ENCODE peak calls at places on chromosome 19, in six cellular contexts. K is ascending aorta, W is heart right ventricle, T is GM23338, D is cardiac muscle cell, P is fibroblast of lung. E is an unnamed sample.

GRCh38 chr19:55478364-55478763 is 1.9 kb downstream of the ZNF628 start:
- DNase-seq in K (no peak), W (no peak), T (no peak), D (no peak), P (no peak), E (no peak)

GRCh38 chr19:31676271-31677004 is 327.2 kb upstream of the TSHZ3 start:
- DNase-seq in K (no peak), W (no peak), T (peak; percentile 71), D (peak; percentile 10), P (peak; percentile 4), E (no peak)

GRCh38 chr19:47109541-47110375 is 3.8 kb downstream of the ZC3H4 start:
- DNase-seq in K (no peak), W (no peak), T (peak; percentile 52), D (no peak), P (peak; percentile 61), E (no peak)

GRCh38 chr19:3690551-3691371 is 9.5 kb downstream of the PIP5K1C start:
- DNase-seq in K (no peak), W (no peak), T (no peak), D (no peak), P (no peak), E (no peak)

GRCh38 chr19:1066748-1067340 is at the start of gene ARHGAP45:
- DNase-seq in K (no peak), W (no peak), T (peak; percentile 68), D (no peak), P (no peak), E (no peak)

GRCh38 chr19:17797397-17798201 is 2.7 kb downstream of the B3GNT3 start:
- DNase-seq in K (no peak), W (no peak), T (no peak), D (no peak), P (no peak), E (no peak)

GRCh38 chr19:56834564-56835375 is 5.8 kb downstream of the PEG3 start:
- DNase-seq in K (no peak), W (no peak), T (no peak), D (no peak), P (no peak), E (no peak)

GRCh38 chr19:55578031-55578760 is 2.5 kb downstream of the ZNF579 start:
- DNase-seq in K (no peak), W (no peak), T (no peak), D (no peak), P (no peak), E (no peak)

GRCh38 chr19:48487944-48488343 is 18.8 kb downstream of the CYTH2 start:
- DNase-seq in K (peak; percentile 92), W (peak; percentile 72), T (no peak), D (no peak), P (peak; percentile 65), E (peak; percentile 94)

GRCh38 chr19:7224205-7224833 is 69.9 kb downstream of the INSR start:
- DNase-seq in K (no peak), W (peak; percentile 49), T (no peak), D (no peak), P (peak; percentile 53), E (no peak)

GRCh38 chr19:27765397-27765796 is 1447.6 kb downstream of the UQCRFS1 start:
- DNase-seq in K (peak; percentile 50), W (no peak), T (no peak), D (no peak), P (no peak), E (no peak)

GRCh38 chr19:43789029-43789428 is 8.3 kb upstream of the KCNN4 start:
- DNase-seq in K (no peak), W (no peak), T (peak; percentile 80), D (peak; percentile 73), P (peak; percentile 58), E (no peak)

GRCh38 chr19:3790941-3791340 is 4.8 kb upstream of the MATK start:
- DNase-seq in K (no peak), W (no peak), T (no peak), D (no peak), P (no peak), E (no peak)

GRCh38 chr19:52725528-52725961 is 9.3 kb downstream of the ZNF611 start:
- DNase-seq in K (no peak), W (no peak), T (no peak), D (no peak), P (no peak), E (no peak)

GRCh38 chr19:48819366-48819816 is 8.6 kb upstream of the BCAT2 start:
- DNase-seq in K (peak; percentile 95), W (peak; percentile 79), T (no peak), D (no peak), P (peak; percentile 98), E (peak; percentile 90)

GRCh38 chr19:8192227-8192820 is 16.8 kb upstream of the CERS4 start:
- DNase-seq in K (no peak), W (no peak), T (peak; percentile 69), D (no peak), P (no peak), E (no peak)

GRCh38 chr19:53254451-53255341 is at the start of gene ZNF677:
- DNase-seq in K (peak; percentile 92), W (peak; percentile 94), T (peak; percentile 90), D (peak; percentile 91), P (peak; percentile 90), E (peak; percentile 91)

GRCh38 chr19:40365010-40365409 is 16.5 kb downstream of the PLD3 start:
- DNase-seq in K (no peak), W (no peak), T (no peak), D (no peak), P (no peak), E (no peak)

GRCh38 chr19:7969560-7969949 is 26.1 kb upstream of the TIMM44 start:
- DNase-seq in K (no peak), W (no peak), T (peak; percentile 87), D (no peak), P (no peak), E (no peak)

GRCh38 chr19:32017341-32017948 is 328.0 kb upstream of the ZNF507 start:
- DNase-seq in K (no peak), W (no peak), T (no peak), D (no peak), P (peak; percentile 80), E (no peak)

GRCh38 chr19:40721936-40722661 is 5.2 kb downstream of the ITPKC start:
- DNase-seq in K (no peak), W (no peak), T (no peak), D (no peak), P (no peak), E (no peak)

GRCh38 chr19:45152504-45153338 is 8.1 kb downstream of the NKPD1 start:
- DNase-seq in K (no peak), W (peak; percentile 42), T (peak; percentile 87), D (no peak), P (peak; percentile 50), E (peak; percentile 50)

GRCh38 chr19:38974599-38975213 is 836 bp downstream of the FBXO17 start:
- DNase-seq in K (no peak), W (no peak), T (no peak), D (no peak), P (no peak), E (no peak)
- H3K27ac ChIP-seq in K (peak overlapping the region; percentile 91), W (peak overlapping the region; percentile 81), T (peak overlapping the region; percentile 5), D (no peak overlapping the region), P (peak overlapping the region; percentile 75), E (peak overlapping the region; percentile 92)

GRCh38 chr19:6020972-6021805 is 43.2 kb upstream of the RANBP3 start:
- DNase-seq in K (no peak), W (no peak), T (no peak), D (no peak), P (no peak), E (no peak)

GRCh38 chr19:6023085-6023682 is 45.2 kb upstream of the RANBP3 start:
- DNase-seq in K (no peak), W (no peak), T (no peak), D (no peak), P (peak; percentile 33), E (no peak)

GRCh38 chr19:6020166-6020967 is 42.4 kb upstream of the RANBP3 start:
- DNase-seq in K (no peak), W (no peak), T (no peak), D (no peak), P (no peak), E (no peak)

GRCh38 chr19:6022570-6023049 is 44.7 kb upstream of the RANBP3 start:
- DNase-seq in K (no peak), W (no peak), T (no peak), D (no peak), P (no peak), E (no peak)

GRCh38 chr19:6021878-6022569 is 44.1 kb upstream of the RANBP3 start:
- DNase-seq in K (peak; percentile 78), W (peak; percentile 83), T (peak; percentile 96), D (peak; percentile 90), P (peak; percentile 81), E (peak; percentile 48)
- H3K4me1 ChIP-seq in K (peaks cover 5% of the 10 kb centered on the region), W (peaks cover 15% of the 10 kb centered on the region), T (no peaks in the 10 kb centered on the region), D (no peaks in the 10 kb centered on the region), P (peaks cover 8% of the 10 kb centered on the region), E (no peaks in the 10 kb centered on the region)

GRCh38 chr19:42466521-42467436 is 24.0 kb upstream of the CXCL17 start:
- DNase-seq in K (no peak), W (no peak), T (no peak), D (no peak), P (no peak), E (no peak)

GRCh38 chr19:42467437-42467760 is 24.7 kb upstream of the CXCL17 start:
- DNase-seq in K (no peak), W (no peak), T (no peak), D (no peak), P (no peak), E (no peak)

GRCh38 chr19:42468273-42468796 is 25.6 kb upstream of the CXCL17 start:
- DNase-seq in K (no peak), W (no peak), T (no peak), D (no peak), P (peak; percentile 57), E (no peak)

GRCh38 chr19:42469311-42470239 is 26.8 kb upstream of the CXCL17 start:
- DNase-seq in K (no peak), W (no peak), T (no peak), D (no peak), P (no peak), E (no peak)

DNA sequence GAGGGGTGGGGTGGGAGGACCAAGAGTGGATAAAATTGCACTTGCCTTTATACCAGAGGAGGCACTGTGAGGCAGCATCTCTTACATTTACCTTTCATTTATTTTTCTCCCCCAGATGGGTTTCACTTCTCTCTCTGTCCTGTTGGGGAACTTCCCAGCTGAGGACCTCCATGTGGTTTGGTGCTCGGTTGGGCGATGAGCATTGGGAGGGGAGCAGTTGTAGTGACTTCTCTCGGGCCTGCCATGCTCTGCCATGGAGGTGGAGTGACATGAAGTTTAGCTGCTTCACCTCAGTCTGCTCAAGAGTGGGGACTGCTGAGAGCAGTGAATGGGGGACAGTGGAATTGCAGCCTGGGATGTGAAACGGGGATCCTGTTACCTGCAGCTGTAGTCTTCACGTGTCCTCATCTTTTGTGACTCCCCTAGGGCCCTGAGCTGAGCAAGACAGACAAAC is 23.1 kb upstream of the CXCL17 start:
- DNase-seq in K (no peak), W (no peak), T (no peak), D (no peak), P (no peak), E (no peak)
- TF ChIP-seq CTCF in K (no peak), W (no peak), T (no peak), D (no peak), P (no peak), E (no peak)

DNA sequence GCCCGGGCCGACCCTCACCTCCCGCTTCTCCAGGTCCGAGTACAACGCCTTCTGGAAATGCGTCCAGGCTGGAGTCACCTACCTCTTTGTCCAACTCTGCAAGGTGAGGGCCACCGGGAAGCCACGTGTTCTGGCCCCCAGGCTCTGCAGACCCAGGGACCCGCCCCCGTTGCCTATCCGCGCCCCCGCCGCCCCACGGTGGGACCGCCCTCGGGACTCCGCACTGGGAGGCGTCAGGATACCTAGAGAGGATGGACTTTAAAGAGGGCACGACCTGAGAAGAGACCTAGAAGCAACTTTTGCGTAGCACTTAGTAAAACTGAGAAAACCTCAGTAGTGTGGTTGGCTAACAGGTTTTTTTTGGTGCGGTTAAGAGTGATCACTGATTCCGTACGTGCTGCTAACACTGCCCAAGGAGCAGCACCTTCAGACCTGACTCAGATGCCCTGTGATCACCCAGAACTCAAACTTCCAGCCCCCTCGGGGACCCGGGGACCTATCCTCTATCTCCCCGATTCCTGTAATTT is 492 bp downstream of the TMEM147 start:
- DNase-seq in K (peak; percentile 78), W (peak; percentile 34), T (peak; percentile 63), D (no peak), P (peak; percentile 3), E (peak; percentile 29)
- H3K27ac ChIP-seq in K (peak overlapping the region; percentile 88), W (peak overlapping the region; percentile 83), T (peak overlapping the region; percentile 81), D (peak overlapping the region; percentile 7), P (peak overlapping the region; percentile 86), E (peak overlapping the region; percentile 89)

E was measured in breast epithelium.